ENCODE peak calls at places on chromosomes 2 and 18, in eight cellular contexts. R, O, M, L, X, Y, B and K are unnamed samples. For H3K4me1, the result is how much of the 10 kb centered on the place peaks cover.

GRCh38 chr2:169782513-169782912 is 16.2 kb upstream of the SSB start:
- DNase-seq in R (no peak), O (no peak), M (no peak), L (no peak), X (no peak), Y (no peak), B (no peak), K (no peak)

GRCh38 chr2:241659150-241659739 is 21.8 kb downstream of the ATG4B start:
- DNase-seq in R (peak), O (no peak), M (no peak), L (no peak), X (peak), Y (peak), B (peak), K (peak)

GRCh38 chr18:11950824-11951223 is 30.5 kb upstream of the IMPA2 start:
- DNase-seq in R (no peak), O (no peak), M (no peak), L (no peak), X (no peak), Y (peak), B (no peak), K (no peak)

GRCh38 chr18:35616664-35617423 is 35.3 kb downstream of the GALNT1 start:
- DNase-seq in R (no peak), O (peak), M (no peak), L (peak), X (peak), Y (no peak), B (peak), K (no peak)

GRCh38 chr2:54564439-54564838 is 108.3 kb downstream of the SPTBN1 start:
- DNase-seq in R (no peak), O (no peak), M (no peak), L (no peak), X (no peak), Y (no peak), B (no peak), K (no peak)

GRCh38 chr2:10520154-10520553 is 72.0 kb upstream of the ODC1 start:
- DNase-seq in R (no peak), O (no peak), M (no peak), L (peak), X (peak), Y (peak), B (no peak), K (no peak)

GRCh38 chr2:66441651-66442365 is 6.9 kb downstream of the MEIS1 start:
- DNase-seq in R (no peak), O (no peak), M (no peak), L (no peak), X (no peak), Y (no peak), B (peak), K (no peak)

GRCh38 chr18:36580266-36580665 is 248.5 kb downstream of the TPGS2 start:
- DNase-seq in R (peak), O (no peak), M (no peak), L (no peak), X (no peak), Y (no peak), B (peak), K (peak)

GRCh38 chr18:6039055-6039454 is 143.7 kb upstream of the TMEM200C start:
- DNase-seq in R (no peak), O (no peak), M (no peak), L (no peak), X (no peak), Y (no peak), B (peak), K (no peak)

GRCh38 chr2:229087843-229088520 is 183.1 kb downstream of the PID1 start:
- DNase-seq in R (no peak), O (no peak), M (no peak), L (no peak), X (no peak), Y (no peak), B (no peak), K (peak)

GRCh38 chr2:101718993-101719571 is 21.6 kb downstream of the MAP4K4 start:
- DNase-seq in R (no peak), O (peak), M (no peak), L (no peak), X (peak), Y (no peak), B (peak), K (no peak)

GRCh38 chr2:44777542-44777941 is 164.0 kb upstream of the SIX3 start:
- DNase-seq in R (no peak), O (no peak), M (no peak), L (no peak), X (no peak), Y (no peak), B (peak), K (peak)

GRCh38 chr2:167944825-167945659 is 302.4 kb downstream of the STK39 start:
- DNase-seq in R (no peak), O (no peak), M (no peak), L (no peak), X (no peak), Y (no peak), B (peak), K (no peak)

GRCh38 chr2:188573453-188573852 is 281.8 kb downstream of the GULP1 start:
- DNase-seq in R (no peak), O (no peak), M (no peak), L (no peak), X (no peak), Y (no peak), B (no peak), K (no peak)

GRCh38 chr2:108412995-108413726 is 35.4 kb downstream of the SULT1C4 start:
- DNase-seq in R (no peak), O (no peak), M (no peak), L (no peak), X (no peak), Y (no peak), B (peak), K (peak)

GRCh38 chr2:230541934-230542380 is 126.0 kb downstream of the SP100 start:
- DNase-seq in R (no peak), O (no peak), M (no peak), L (no peak), X (no peak), Y (no peak), B (no peak), K (no peak)

GRCh38 chr2:74374509-74375205 is 5.5 kb downstream of the DCTN1 start:
- DNase-seq in R (no peak), O (no peak), M (no peak), L (no peak), X (no peak), Y (peak), B (peak), K (peak)

GRCh38 chr2:19356545-19357382 is 1.7 kb downstream of the OSR1 start:
- DNase-seq in R (peak), O (no peak), M (no peak), L (no peak), X (no peak), Y (no peak), B (peak), K (no peak)

GRCh38 chr2:204869142-204869823 is 324.0 kb downstream of the PARD3B start:
- DNase-seq in R (no peak), O (no peak), M (no peak), L (no peak), X (no peak), Y (no peak), B (peak), K (peak)

GRCh38 chr2:223165423-223166214 is 113.6 kb downstream of the KCNE4 start:
- DNase-seq in R (no peak), O (no peak), M (no peak), L (no peak), X (no peak), Y (no peak), B (no peak), K (peak)

GRCh38 chr2:43075906-43076585 is 150.4 kb downstream of the ZFP36L2 start:
- DNase-seq in R (peak), O (no peak), M (no peak), L (no peak), X (no peak), Y (no peak), B (peak), K (peak)

GRCh38 chr2:32942728-32943485 is 3.8 kb upstream of the LTBP1 start:
- DNase-seq in R (no peak), O (no peak), M (no peak), L (no peak), X (no peak), Y (no peak), B (no peak), K (no peak)

GRCh38 chr2:32941944-32942690 is 4.6 kb upstream of the LTBP1 start:
- DNase-seq in R (no peak), O (no peak), M (no peak), L (no peak), X (no peak), Y (no peak), B (no peak), K (no peak)

GRCh38 chr2:32940598-32940997 is 6.2 kb upstream of the LTBP1 start:
- DNase-seq in R (no peak), O (no peak), M (no peak), L (no peak), X (no peak), Y (no peak), B (no peak), K (no peak)

GRCh38 chr2:32937602-32938450 is 8.9 kb upstream of the LTBP1 start:
- DNase-seq in R (no peak), O (no peak), M (no peak), L (no peak), X (no peak), Y (no peak), B (peak), K (peak)

GRCh38 chr2:32938934-32939333 is 7.8 kb upstream of the LTBP1 start:
- DNase-seq in R (no peak), O (no peak), M (no peak), L (no peak), X (no peak), Y (no peak), B (no peak), K (no peak)
- H3K4me3 ChIP-seq in R (no peak), O (no peak), M (no peak), L (no peak), X (no peak), Y (no peak), B (no peak), K (no peak)

GRCh38 chr2:150413416-150413815 is 74.1 kb downstream of the RND3 start:
- DNase-seq in R (no peak), O (no peak), M (no peak), L (no peak), X (no peak), Y (no peak), B (no peak), K (no peak)
- H3K4me1 ChIP-seq in R (under half), O (under half), M (under half), L (under half), X (under half), Y (under half), B (under half), K (under half)

DNA sequence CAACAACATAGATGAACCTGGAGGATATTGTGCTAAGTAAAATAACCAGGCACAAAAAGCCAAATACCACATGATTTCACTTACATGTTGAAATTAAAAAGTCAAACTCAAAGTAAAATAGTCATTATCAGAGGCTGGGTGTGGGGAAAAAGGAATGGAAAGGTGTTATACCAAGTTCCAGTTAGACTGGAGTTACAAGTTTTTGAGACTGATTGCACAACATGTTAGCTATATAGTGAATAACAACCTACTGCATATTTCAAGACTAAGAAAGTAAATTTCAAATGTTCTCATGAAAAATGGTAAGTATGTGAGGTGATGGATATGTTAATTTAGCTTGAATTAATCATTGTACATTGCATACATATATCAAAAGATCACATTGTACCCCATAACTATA is 116.8 kb upstream of the HNMT start:
- DNase-seq in R (no peak), O (no peak), M (no peak), L (no peak), X (no peak), Y (no peak), B (no peak), K (no peak)
- H3K4me3 ChIP-seq in R (no peak), O (no peak), M (no peak), L (no peak), X (no peak), Y (no peak), B (no peak), K (no peak)

DNA sequence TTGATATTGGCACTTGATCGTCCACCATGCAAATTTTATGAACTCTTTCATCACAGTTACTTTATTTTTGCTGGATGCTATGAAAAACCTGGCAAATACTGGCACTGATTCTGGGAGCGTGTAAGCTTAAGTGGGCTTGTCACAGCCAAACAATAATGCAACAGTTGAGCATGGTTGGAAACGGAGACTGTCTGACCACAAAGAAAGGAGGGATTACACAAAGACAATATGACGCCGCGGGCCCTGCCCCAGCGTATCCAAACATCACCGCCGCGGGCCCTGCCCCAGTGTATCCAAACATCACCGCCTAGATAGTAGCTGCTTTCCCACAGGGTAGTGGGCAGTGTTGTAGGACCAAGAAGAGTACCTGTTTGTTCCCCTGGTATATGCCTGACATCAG is 135.9 kb downstream of the PRPF40A start:
- DNase-seq in R (no peak), O (no peak), M (no peak), L (no peak), X (no peak), Y (no peak), B (no peak), K (no peak)
- H3K4me1 ChIP-seq in R (under half), O (under half), M (under half), L (under half), X (under half), Y (under half), B (under half), K (under half)

GRCh38 chr2:133566967-133567645 is 1.2 kb downstream of the NCKAP5 start:
- DNase-seq in R (no peak), O (no peak), M (peak), L (peak), X (no peak), Y (peak), B (peak), K (peak)
- H3K4me3 ChIP-seq in R (no peak), O (no peak), M (peak), L (peak), X (no peak), Y (no peak), B (no peak), K (no peak)

GRCh38 chr2:190219186-190219585 is 100.4 kb downstream of the HIBCH start:
- DNase-seq in R (no peak), O (no peak), M (no peak), L (no peak), X (no peak), Y (no peak), B (no peak), K (no peak)
- H3K4me1 ChIP-seq in R (under half), O (under half), M (under half), L (under half), X (under half), Y (under half), B (under half), K (under half)

DNA sequence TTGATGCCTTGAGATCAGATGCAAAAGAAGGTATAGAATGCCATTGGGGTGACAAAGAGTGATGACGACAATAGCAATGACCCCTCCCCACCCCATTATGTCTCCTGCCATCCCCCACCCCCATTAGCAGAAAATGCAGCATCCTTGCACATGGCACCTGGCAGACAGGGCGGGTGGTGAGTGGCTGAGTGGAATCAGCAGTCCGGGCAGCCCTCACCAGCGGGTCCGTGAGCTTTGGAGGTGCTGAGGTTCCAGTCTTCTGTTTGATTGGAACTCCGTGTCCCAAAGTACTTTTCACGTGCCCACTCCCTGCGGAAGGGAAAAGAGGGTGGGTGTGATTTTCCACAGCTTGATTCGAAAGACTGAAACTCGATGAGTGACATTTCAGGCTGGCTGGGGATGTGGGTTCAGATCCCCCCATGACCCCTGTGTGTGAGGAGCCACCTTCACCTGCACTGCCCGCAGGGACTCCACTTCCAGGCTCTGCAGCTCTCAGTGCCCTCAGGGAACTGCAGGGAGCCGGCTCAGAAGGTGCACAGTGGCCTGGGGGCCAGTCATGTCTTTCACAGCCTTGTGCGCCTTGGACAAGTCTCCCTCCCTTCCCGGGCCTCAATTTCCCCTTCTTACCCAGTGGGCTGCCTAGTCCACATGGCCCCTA is 130.9 kb downstream of the GLI2 start:
- DNase-seq in R (peak), O (no peak), M (no peak), L (peak), X (no peak), Y (no peak), B (peak), K (no peak)
- H3K4me3 ChIP-seq in R (no peak), O (no peak), M (peak), L (peak), X (no peak), Y (no peak), B (peak), K (no peak)

GRCh38 chr2:26770986-26771586 is 7.0 kb downstream of the SLC35F6 start:
- DNase-seq in R (peak), O (no peak), M (peak), L (no peak), X (peak), Y (peak), B (peak), K (no peak)
- H3K4me1 ChIP-seq in R (under half), O (under half), M (half or more), L (half or more), X (half or more), Y (half or more), B (under half), K (under half)

GRCh38 chr2:173959909-173960308 is 5.3 kb downstream of the SP3 start:
- DNase-seq in R (no peak), O (no peak), M (no peak), L (no peak), X (no peak), Y (no peak), B (no peak), K (no peak)
- H3K4me3 ChIP-seq in R (no peak), O (no peak), M (no peak), L (no peak), X (no peak), Y (no peak), B (no peak), K (no peak)